ENCODE peak calls at places on chromosomes 11 and 22, in seven cellular contexts. One of them, this sample, is unnamed.

GRCh38 chr11:119055901-119056300 is 1.1 kb downstream of the HYOU1 start:
- DNase-seq in BE2C: peak; percentile 36
- DNase-seq in kidney: no peak
- DNase-seq in epithelial cell of esophagus: peak; percentile 42
- DNase-seq in lung: no peak
- DNase-seq in mucosa of descending colon: no peak
- DNase-seq in heart right ventricle: no peak
- DNase-seq in this sample: peak; percentile 38

GRCh38 chr11:12810497-12810896 is 136.3 kb downstream of the TEAD1 start:
- DNase-seq in BE2C: no peak
- DNase-seq in kidney: no peak
- DNase-seq in epithelial cell of esophagus: no peak
- DNase-seq in lung: no peak
- DNase-seq in mucosa of descending colon: no peak
- DNase-seq in heart right ventricle: no peak
- DNase-seq in this sample: peak; percentile 88

GRCh38 chr11:122440783-122441701 is 214.5 kb upstream of the UBASH3B start:
- DNase-seq in BE2C: no peak
- DNase-seq in kidney: peak; percentile 76
- DNase-seq in epithelial cell of esophagus: no peak
- DNase-seq in lung: no peak
- DNase-seq in mucosa of descending colon: peak; percentile 58
- DNase-seq in heart right ventricle: peak; percentile 62
- DNase-seq in this sample: peak; percentile 10

GRCh38 chr11:67268036-67268683 is 1.9 kb downstream of the GRK2 start:
- DNase-seq in BE2C: no peak
- DNase-seq in kidney: peak; percentile 69
- DNase-seq in epithelial cell of esophagus: no peak
- DNase-seq in lung: no peak
- DNase-seq in mucosa of descending colon: peak; percentile 79
- DNase-seq in heart right ventricle: peak; percentile 28
- DNase-seq in this sample: no peak

GRCh38 chr11:79156031-79156430 is 284.8 kb downstream of the TENM4 start:
- DNase-seq in BE2C: no peak
- DNase-seq in kidney: no peak
- DNase-seq in epithelial cell of esophagus: peak; percentile 80
- DNase-seq in lung: no peak
- DNase-seq in mucosa of descending colon: no peak
- DNase-seq in heart right ventricle: no peak
- DNase-seq in this sample: no peak

GRCh38 chr11:57444362-57445074 is 15.8 kb upstream of the RTN4RL2 start:
- DNase-seq in BE2C: no peak
- DNase-seq in kidney: no peak
- DNase-seq in epithelial cell of esophagus: no peak
- DNase-seq in lung: no peak
- DNase-seq in mucosa of descending colon: no peak
- DNase-seq in heart right ventricle: no peak
- DNase-seq in this sample: no peak

GRCh38 chr22:31184015-31184414 is 24.0 kb downstream of the RNF185 start:
- DNase-seq in BE2C: no peak
- DNase-seq in kidney: no peak
- DNase-seq in epithelial cell of esophagus: no peak
- DNase-seq in lung: no peak
- DNase-seq in mucosa of descending colon: no peak
- DNase-seq in heart right ventricle: no peak
- DNase-seq in this sample: no peak

GRCh38 chr22:19795617-19796008 is 35.0 kb downstream of the TBX1 start:
- DNase-seq in BE2C: no peak
- DNase-seq in kidney: peak; percentile 28
- DNase-seq in epithelial cell of esophagus: no peak
- DNase-seq in lung: no peak
- DNase-seq in mucosa of descending colon: no peak
- DNase-seq in heart right ventricle: no peak
- DNase-seq in this sample: no peak

GRCh38 chr11:39806652-39807051 is 1652.8 kb downstream of the LRRC4C start:
- DNase-seq in BE2C: no peak
- DNase-seq in kidney: no peak
- DNase-seq in epithelial cell of esophagus: no peak
- DNase-seq in lung: no peak
- DNase-seq in mucosa of descending colon: no peak
- DNase-seq in heart right ventricle: no peak
- DNase-seq in this sample: no peak

GRCh38 chr11:131661137-131661536 is 290.7 kb downstream of the NTM start:
- DNase-seq in BE2C: no peak
- DNase-seq in kidney: no peak
- DNase-seq in epithelial cell of esophagus: no peak
- DNase-seq in lung: no peak
- DNase-seq in mucosa of descending colon: no peak
- DNase-seq in heart right ventricle: no peak
- DNase-seq in this sample: peak; percentile 1

GRCh38 chr22:44894782-44895181 is 115.0 kb downstream of the PHF21B start:
- DNase-seq in BE2C: no peak
- DNase-seq in kidney: peak; percentile 27
- DNase-seq in epithelial cell of esophagus: no peak
- DNase-seq in lung: no peak
- DNase-seq in mucosa of descending colon: no peak
- DNase-seq in heart right ventricle: no peak
- DNase-seq in this sample: no peak

GRCh38 chr11:60377737-60378136 is 595 bp upstream of the MS4A7 start:
- DNase-seq in BE2C: no peak
- DNase-seq in kidney: no peak
- DNase-seq in epithelial cell of esophagus: no peak
- DNase-seq in lung: peak; percentile 36
- DNase-seq in mucosa of descending colon: peak; percentile 53
- DNase-seq in heart right ventricle: no peak
- DNase-seq in this sample: no peak

GRCh38 chr22:48827904-48828555 is 999.6 kb downstream of the BRD1 start:
- DNase-seq in BE2C: no peak
- DNase-seq in kidney: peak; percentile 88
- DNase-seq in epithelial cell of esophagus: no peak
- DNase-seq in lung: no peak
- DNase-seq in mucosa of descending colon: peak; percentile 45
- DNase-seq in heart right ventricle: no peak
- DNase-seq in this sample: no peak

GRCh38 chr22:30566125-30566524 is 8.3 kb downstream of the GAL3ST1 start:
- DNase-seq in BE2C: no peak
- DNase-seq in kidney: no peak
- DNase-seq in epithelial cell of esophagus: no peak
- DNase-seq in lung: no peak
- DNase-seq in mucosa of descending colon: no peak
- DNase-seq in heart right ventricle: no peak
- DNase-seq in this sample: no peak

GRCh38 chr22:20206709-20207215 is 55.9 kb upstream of the CCDC188 start:
- DNase-seq in BE2C: no peak
- DNase-seq in kidney: no peak
- DNase-seq in epithelial cell of esophagus: peak; percentile 41
- DNase-seq in lung: no peak
- DNase-seq in mucosa of descending colon: peak; percentile 67
- DNase-seq in heart right ventricle: no peak
- DNase-seq in this sample: peak; percentile 8

GRCh38 chr11:69943506-69943905 is 124.3 kb upstream of the FGF3 start:
- DNase-seq in BE2C: peak; percentile 3
- DNase-seq in kidney: peak; percentile 59
- DNase-seq in epithelial cell of esophagus: no peak
- DNase-seq in lung: no peak
- DNase-seq in mucosa of descending colon: peak; percentile 25
- DNase-seq in heart right ventricle: peak; percentile 63
- DNase-seq in this sample: no peak

GRCh38 chr11:69941546-69942332 is 122.5 kb upstream of the FGF3 start:
- DNase-seq in BE2C: peak; percentile 3
- DNase-seq in kidney: peak; percentile 31
- DNase-seq in epithelial cell of esophagus: no peak
- DNase-seq in lung: no peak
- DNase-seq in mucosa of descending colon: no peak
- DNase-seq in heart right ventricle: peak; percentile 8
- DNase-seq in this sample: no peak

GRCh38 chr11:69942333-69942820 is 123.2 kb upstream of the FGF3 start:
- DNase-seq in BE2C: no peak
- DNase-seq in kidney: peak; percentile 65
- DNase-seq in epithelial cell of esophagus: no peak
- DNase-seq in lung: no peak
- DNase-seq in mucosa of descending colon: no peak
- DNase-seq in heart right ventricle: peak; percentile 2
- DNase-seq in this sample: no peak

GRCh38 chr11:69944146-69944795 is 125.1 kb upstream of the FGF3 start:
- DNase-seq in BE2C: peak; percentile 4
- DNase-seq in kidney: peak; percentile 52
- DNase-seq in epithelial cell of esophagus: no peak
- DNase-seq in lung: no peak
- DNase-seq in mucosa of descending colon: peak; percentile 42
- DNase-seq in heart right ventricle: peak; percentile 10
- DNase-seq in this sample: no peak

DNA sequence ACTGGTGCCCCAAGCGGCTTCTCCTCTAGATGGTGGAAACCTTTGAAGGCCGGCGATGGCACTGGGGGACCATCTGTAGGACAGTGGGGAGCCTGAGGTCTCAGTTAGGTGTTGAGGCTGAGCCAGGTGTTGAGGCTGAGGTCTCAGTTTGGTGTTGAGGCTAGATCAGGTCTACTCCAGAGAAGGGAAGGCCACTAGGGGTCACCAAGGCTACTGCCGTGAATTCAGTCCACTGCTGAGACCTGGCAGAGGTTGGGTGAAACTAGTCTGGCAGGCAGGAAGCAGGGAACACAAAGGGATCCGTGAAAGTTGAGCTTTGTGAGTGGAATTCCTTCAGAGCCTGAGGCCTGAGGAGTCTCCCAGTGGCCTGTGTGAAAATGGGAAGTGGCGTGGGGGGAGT is 123.8 kb upstream of the FGF3 start:
- DNase-seq in BE2C: peak; percentile 12
- DNase-seq in kidney: peak; percentile 43
- DNase-seq in epithelial cell of esophagus: peak; percentile 15
- DNase-seq in lung: no peak
- DNase-seq in mucosa of descending colon: peak; percentile 23
- DNase-seq in heart right ventricle: no peak
- DNase-seq in this sample: no peak
- TF ChIP-seq CTCF in BE2C: peak; percentile 30
- TF ChIP-seq CTCF in kidney: no peak
- TF ChIP-seq CTCF in epithelial cell of esophagus: no peak
- TF ChIP-seq CTCF in lung: no peak
- TF ChIP-seq CTCF in mucosa of descending colon: no peak
- TF ChIP-seq CTCF in heart right ventricle: no peak
- TF ChIP-seq CTCF in this sample: no peak

GRCh38 chr11:125901872-125902271 is 1.1 kb downstream of the PUS3 start:
- DNase-seq in BE2C: no peak
- DNase-seq in kidney: no peak
- DNase-seq in epithelial cell of esophagus: no peak
- DNase-seq in lung: no peak
- DNase-seq in mucosa of descending colon: no peak
- DNase-seq in heart right ventricle: no peak
- DNase-seq in this sample: no peak

GRCh38 chr11:125902315-125902926 is 585 bp downstream of the PUS3 start:
- DNase-seq in BE2C: no peak
- DNase-seq in kidney: no peak
- DNase-seq in epithelial cell of esophagus: no peak
- DNase-seq in lung: no peak
- DNase-seq in mucosa of descending colon: no peak
- DNase-seq in heart right ventricle: no peak
- DNase-seq in this sample: no peak

GRCh38 chr11:125903753-125904659 is at the start of gene DDX25:
- DNase-seq in BE2C: peak; percentile 79
- DNase-seq in kidney: no peak
- DNase-seq in epithelial cell of esophagus: no peak
- DNase-seq in lung: no peak
- DNase-seq in mucosa of descending colon: no peak
- DNase-seq in heart right ventricle: no peak
- DNase-seq in this sample: no peak

GRCh38 chr11:125902927-125903752 is at the start of gene PUS3:
- DNase-seq in BE2C: peak; percentile 94
- DNase-seq in kidney: peak; percentile 96
- DNase-seq in epithelial cell of esophagus: peak; percentile 87
- DNase-seq in lung: peak; percentile 92
- DNase-seq in mucosa of descending colon: peak; percentile 91
- DNase-seq in heart right ventricle: peak; percentile 92
- DNase-seq in this sample: peak; percentile 86

DNA sequence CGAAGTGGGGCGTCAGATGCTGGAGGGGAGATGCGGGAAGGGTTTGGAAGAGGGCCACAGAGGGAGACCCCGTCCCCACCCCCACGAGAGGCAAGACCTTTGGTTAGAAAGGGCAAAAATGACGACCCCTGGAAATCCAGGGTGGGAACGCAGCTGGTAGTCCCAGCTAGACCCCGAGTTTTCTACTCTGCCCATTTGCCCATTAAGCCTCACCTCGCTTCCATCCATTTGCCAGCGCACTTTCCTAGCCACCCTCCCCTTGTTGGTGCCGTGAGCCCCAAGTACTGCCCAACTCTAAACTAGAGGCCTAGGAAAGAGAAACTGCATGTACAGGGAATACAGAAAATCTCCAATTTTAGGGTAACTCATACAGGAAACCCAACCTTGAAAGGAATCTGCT is 370 bp downstream of the DDX25 start:
- DNase-seq in BE2C: no peak
- DNase-seq in kidney: no peak
- DNase-seq in epithelial cell of esophagus: no peak
- DNase-seq in lung: no peak
- DNase-seq in mucosa of descending colon: no peak
- DNase-seq in heart right ventricle: no peak
- DNase-seq in this sample: no peak
- H3K4me3 ChIP-seq in BE2C: no peak overlapping the region
- H3K4me3 ChIP-seq in kidney: peak overlapping the region; percentile 94
- H3K4me3 ChIP-seq in epithelial cell of esophagus: no peak overlapping the region
- H3K4me3 ChIP-seq in lung: peak overlapping the region; percentile 24
- H3K4me3 ChIP-seq in mucosa of descending colon: no peak overlapping the region
- H3K4me3 ChIP-seq in heart right ventricle: peak overlapping the region; percentile 61
- H3K4me3 ChIP-seq in this sample: no peak overlapping the region

DNA sequence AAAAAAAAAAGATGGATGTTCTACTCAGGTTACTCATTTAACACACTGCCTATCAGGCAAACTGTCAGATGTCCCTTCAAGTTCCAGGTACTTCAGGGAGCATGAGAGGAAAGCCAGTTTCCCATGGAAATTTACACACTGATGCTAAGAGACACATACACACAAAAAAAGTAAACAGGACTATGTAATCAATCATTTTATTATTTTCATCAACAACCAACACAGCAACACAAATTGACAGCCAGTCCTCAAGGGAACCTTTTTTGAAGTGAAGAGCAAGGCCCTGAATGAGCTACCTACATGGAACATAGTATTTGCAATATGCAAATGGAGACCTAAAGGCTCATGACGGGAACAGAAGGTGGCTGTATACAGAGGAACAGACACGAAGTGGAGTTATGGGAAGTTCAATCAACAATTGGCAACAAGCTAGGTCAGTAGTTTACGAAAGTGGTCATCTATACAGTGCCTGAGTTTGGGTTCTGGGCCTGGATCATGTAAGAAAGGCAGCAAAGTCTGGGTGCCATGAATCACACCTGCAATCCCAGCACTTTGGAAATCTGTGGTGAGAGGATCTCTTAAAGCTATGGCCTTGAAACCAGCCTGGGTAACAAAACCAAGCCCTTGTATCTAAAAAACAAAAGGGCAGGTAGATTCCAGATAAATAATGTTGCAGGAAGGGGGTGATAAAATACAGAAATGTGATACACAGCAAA is 12.6 kb upstream of the WDR74 start:
- DNase-seq in BE2C: no peak
- DNase-seq in kidney: no peak
- DNase-seq in epithelial cell of esophagus: no peak
- DNase-seq in lung: no peak
- DNase-seq in mucosa of descending colon: no peak
- DNase-seq in heart right ventricle: no peak
- DNase-seq in this sample: no peak
- TF ChIP-seq CTCF in BE2C: no peak
- TF ChIP-seq CTCF in kidney: no peak
- TF ChIP-seq CTCF in epithelial cell of esophagus: no peak
- TF ChIP-seq CTCF in lung: no peak
- TF ChIP-seq CTCF in mucosa of descending colon: no peak
- TF ChIP-seq CTCF in heart right ventricle: no peak
- TF ChIP-seq CTCF in this sample: no peak

GRCh38 chr11:73404048-73404447 is 27.8 kb downstream of the RELT start:
- DNase-seq in BE2C: peak; percentile 78
- DNase-seq in kidney: no peak
- DNase-seq in epithelial cell of esophagus: peak; percentile 56
- DNase-seq in lung: peak; percentile 69
- DNase-seq in mucosa of descending colon: no peak
- DNase-seq in heart right ventricle: peak; percentile 72
- DNase-seq in this sample: peak; percentile 72
- H3K4me3 ChIP-seq in BE2C: no peak overlapping the region
- H3K4me3 ChIP-seq in kidney: no peak overlapping the region
- H3K4me3 ChIP-seq in epithelial cell of esophagus: no peak overlapping the region
- H3K4me3 ChIP-seq in lung: no peak overlapping the region
- H3K4me3 ChIP-seq in mucosa of descending colon: no peak overlapping the region
- H3K4me3 ChIP-seq in heart right ventricle: no peak overlapping the region
- H3K4me3 ChIP-seq in this sample: no peak overlapping the region

This sample was measured in fibroblast of pulmonary artery.